ENCODE peak calls at places on chromosomes 4 and X, in four cellular contexts. F is activated CD8-positive, alpha-beta memory T cell treated with anti-CD3 and anti-CD28 coated beads, Interleukin-2, amount 10 ng/mL, durations not matched to agents 7 days and 5 days; A is NCI-H748 treated with DMSO at 0.1 percent for 48 hours; Y is NCI-H2081. K is an unnamed sample.

GRCh38 chr4:32429151-32429550 is 1709.0 kb downstream of the PCDH7 start:
- DNase-seq in F (no peak), A (peak), Y (peak), K (no peak)

GRCh38 chr4:24477919-24478318 is 106.4 kb downstream of the DHX15 start:
- DNase-seq in F (no peak), A (no peak), Y (no peak), K (no peak)

GRCh38 chr4:143335979-143336827 is 473 bp upstream of the GAB1 start:
- DNase-seq in F (peak), A (peak), Y (peak), K (peak)

GRCh38 chr4:139951051-139951450 is 202.9 kb downstream of the MAML3 start:
- DNase-seq in F (peak), A (no peak), Y (no peak), K (no peak)

GRCh38 chr4:19034089-19034488 is 1012.5 kb upstream of the LCORL start:
- DNase-seq in F (no peak), A (no peak), Y (no peak), K (no peak)

GRCh38 chr4:156962551-156962974 is 9.0 kb downstream of the PDGFC start:
- DNase-seq in F (no peak), A (no peak), Y (no peak), K (no peak)

GRCh38 chrX:52265713-52266112 is 81.0 kb downstream of the MAGED4 start:
- DNase-seq in F (no peak), A (peak), Y (no peak), K (no peak)

GRCh38 chr4:146638801-146639351 is at the start of gene POU4F2:
- DNase-seq in F (no peak), A (no peak), Y (peak), K (no peak)

GRCh38 chr4:90318208-90318607 is 191.0 kb downstream of the CCSER1 start:
- DNase-seq in F (no peak), A (no peak), Y (no peak), K (no peak)

GRCh38 chrX:141467442-141467841 is 117.1 kb downstream of the SPANXA1 start:
- DNase-seq in F (no peak), A (no peak), Y (no peak), K (no peak)

GRCh38 chr4:153518001-153518400 is 51.8 kb downstream of the TMEM131L start:
- DNase-seq in F (no peak), A (no peak), Y (no peak), K (no peak)

GRCh38 chrX:37921758-37922157 is 74.4 kb upstream of the DYNLT3 start:
- DNase-seq in F (no peak), A (no peak), Y (no peak), K (no peak)

GRCh38 chr4:152535236-152535902 is 523 bp downstream of the FBXW7 start:
- DNase-seq in F (peak), A (no peak), Y (no peak), K (no peak)

GRCh38 chr4:146329042-146329716 is 114.8 kb downstream of the REELD1 start:
- DNase-seq in F (no peak), A (no peak), Y (no peak), K (no peak)

GRCh38 chrX:104105863-104106262 is 6.5 kb upstream of the ZCCHC18 start:
- DNase-seq in F (no peak), A (no peak), Y (no peak), K (no peak)

GRCh38 chr4:5524451-5524850 is 183.9 kb downstream of the EVC2 start:
- DNase-seq in F (no peak), A (no peak), Y (no peak), K (no peak)

GRCh38 chrX:30702736-30703135 is 49.5 kb downstream of the GK start:
- DNase-seq in F (no peak), A (no peak), Y (no peak), K (no peak)